ENCODE peak calls at places on chromosomes 3 and 15, in ten cellular contexts. E is amniotic epithelial cell; L is stomach; C is OCI-LY7; O is RWPE1; J is mucosa of descending colon; M is dermis microvascular lymphatic vessel endothelial cell; W is brain pericyte; K is stimulated activated CD4-positive, alpha-beta T cell treated with anti-CD3 and anti-CD28 coated beads, TNF-alpha, amount 100 ng/mL, for 24 hours; P is NCI-H1436 treated with DMSO at 0.1 percent for 48 hours. X is an unnamed sample.

GRCh38 chr3:103127737-103128136 is 692.9 kb downstream of the ZPLD1 start:
- DNase-seq in E (peak; percentile 69), L (no peak), C (no peak), O (no peak), J (no peak), M (no peak), W (no peak), K (no peak), P (no peak), X (no peak)

GRCh38 chr15:38129531-38130199 is 123.0 kb upstream of the SPRED1 start:
- DNase-seq in E (peak; percentile 100), L (peak; percentile 43), C (peak; percentile 66), O (peak; percentile 81), J (peak; percentile 35), M (peak; percentile 6), W (peak; percentile 76), K (no peak), P (no peak), X (peak; percentile 88)

GRCh38 chr3:18425641-18426403 is 683 bp upstream of the SATB1 start:
- DNase-seq in E (no peak), L (peak; percentile 52), C (peak; percentile 55), O (no peak), J (peak; percentile 82), M (no peak), W (no peak), K (no peak), P (no peak), X (no peak)

GRCh38 chr3:194687638-194688206 is 2.0 kb downstream of the FAM43A start:
- DNase-seq in E (peak; percentile 33), L (peak; percentile 79), C (peak; percentile 87), O (no peak), J (peak; percentile 85), M (no peak), W (no peak), K (peak; percentile 47), P (peak; percentile 35), X (peak; percentile 95)

GRCh38 chr3:155497930-155498647 is 204.6 kb upstream of the STRIT1 start:
- DNase-seq in E (peak; percentile 47), L (no peak), C (no peak), O (peak; percentile 33), J (no peak), M (no peak), W (peak; percentile 65), K (no peak), P (no peak), X (no peak)

GRCh38 chr3:31456373-31456772 is 76.4 kb upstream of the STT3B start:
- DNase-seq in E (no peak), L (no peak), C (no peak), O (no peak), J (no peak), M (no peak), W (no peak), K (no peak), P (no peak), X (no peak)

GRCh38 chr15:84572231-84572630 is 28.6 kb upstream of the ZSCAN2 start:
- DNase-seq in E (peak; percentile 29), L (no peak), C (no peak), O (no peak), J (no peak), M (no peak), W (no peak), K (no peak), P (no peak), X (no peak)

GRCh38 chr15:92902020-92902419 is 1.9 kb downstream of the CHD2 start:
- DNase-seq in E (peak; percentile 69), L (no peak), C (no peak), O (no peak), J (no peak), M (no peak), W (no peak), K (no peak), P (no peak), X (no peak)

GRCh38 chr15:90414408-90415028 is 26.5 kb downstream of the IQGAP1 start:
- DNase-seq in E (peak; percentile 79), L (no peak), C (no peak), O (peak; percentile 55), J (no peak), M (no peak), W (no peak), K (no peak), P (no peak), X (no peak)

GRCh38 chr3:148943531-148944200 is 47.7 kb upstream of the GYG1 start:
- DNase-seq in E (peak; percentile 80), L (no peak), C (peak; percentile 77), O (peak; percentile 91), J (no peak), M (peak; percentile 72), W (peak; percentile 56), K (no peak), P (no peak), X (peak; percentile 86)

GRCh38 chr3:17639765-17640164 is 102.7 kb downstream of the TBC1D5 start:
- DNase-seq in E (peak; percentile 91), L (no peak), C (no peak), O (peak; percentile 36), J (no peak), M (no peak), W (no peak), K (no peak), P (no peak), X (no peak)

GRCh38 chr3:173066044-173066679 is 74.9 kb downstream of the SPATA16 start:
- DNase-seq in E (peak; percentile 31), L (no peak), C (no peak), O (no peak), J (no peak), M (no peak), W (no peak), K (no peak), P (no peak), X (no peak)

GRCh38 chr3:191141728-191142127 is 57.3 kb upstream of the OSTN start:
- DNase-seq in E (peak; percentile 48), L (no peak), C (no peak), O (peak; percentile 73), J (no peak), M (no peak), W (peak; percentile 41), K (no peak), P (no peak), X (no peak)

GRCh38 chr3:196694202-196694638 is 17.8 kb downstream of the CEP19 start:
- DNase-seq in E (peak; percentile 26), L (no peak), C (peak; percentile 39), O (peak; percentile 26), J (no peak), M (no peak), W (no peak), K (no peak), P (no peak), X (no peak)

GRCh38 chr3:130892759-130893239 is 1.1 kb upstream of the ATP2C1 start:
- DNase-seq in E (peak; percentile 74), L (peak; percentile 74), C (peak; percentile 86), O (peak; percentile 74), J (no peak), M (peak; percentile 71), W (peak; percentile 50), K (peak; percentile 58), P (peak; percentile 74), X (peak; percentile 92)

GRCh38 chr15:99100245-99101173 is 4.4 kb upstream of the SYNM start:
- DNase-seq in E (peak; percentile 63), L (peak; percentile 82), C (no peak), O (peak; percentile 77), J (peak; percentile 84), M (no peak), W (no peak), K (no peak), P (no peak), X (no peak)

GRCh38 chr3:149744151-149744550 is 8.1 kb downstream of the COMMD2 start:
- DNase-seq in E (no peak), L (no peak), C (no peak), O (no peak), J (no peak), M (no peak), W (no peak), K (no peak), P (no peak), X (peak; percentile 31)

GRCh38 chr3:127639173-127640030 is 10.4 kb downstream of the PODXL2 start:
- DNase-seq in E (peak; percentile 43), L (no peak), C (no peak), O (peak; percentile 41), J (no peak), M (no peak), W (no peak), K (no peak), P (no peak), X (no peak)

GRCh38 chr3:131282379-131282778 is 99.2 kb upstream of the NUDT16 start:
- DNase-seq in E (no peak), L (no peak), C (no peak), O (no peak), J (no peak), M (no peak), W (no peak), K (no peak), P (no peak), X (no peak)

GRCh38 chr3:172175254-172175599 is 135.8 kb downstream of the FNDC3B start:
- DNase-seq in E (no peak), L (no peak), C (no peak), O (no peak), J (no peak), M (no peak), W (no peak), K (no peak), P (no peak), X (no peak)

GRCh38 chr3:52072020-52072419 is 15.6 kb upstream of the DUSP7 start:
- DNase-seq in E (no peak), L (no peak), C (no peak), O (no peak), J (no peak), M (no peak), W (no peak), K (no peak), P (no peak), X (no peak)

GRCh38 chr3:107881517-107881916 is 209.3 kb downstream of the CD47 start:
- DNase-seq in E (no peak), L (no peak), C (no peak), O (no peak), J (no peak), M (no peak), W (no peak), K (no peak), P (no peak), X (no peak)

GRCh38 chr3:127525373-127525772 is 65.2 kb downstream of the TPRA1 start:
- DNase-seq in E (peak; percentile 71), L (no peak), C (no peak), O (peak; percentile 94), J (no peak), M (no peak), W (no peak), K (no peak), P (no peak), X (peak; percentile 35)

GRCh38 chr3:98717584-98717983 is 45.6 kb upstream of the ST3GAL6 start:
- DNase-seq in E (no peak), L (no peak), C (no peak), O (no peak), J (no peak), M (no peak), W (no peak), K (no peak), P (no peak), X (no peak)

GRCh38 chr3:172592898-172593669 is 69.9 kb upstream of the TNFSF10 start:
- DNase-seq in E (no peak), L (no peak), C (no peak), O (no peak), J (no peak), M (no peak), W (no peak), K (no peak), P (no peak), X (no peak)

GRCh38 chr3:172283848-172284357 is 164.4 kb downstream of the GHSR start:
- DNase-seq in E (no peak), L (no peak), C (no peak), O (no peak), J (no peak), M (no peak), W (no peak), K (no peak), P (no peak), X (no peak)

GRCh38 chr15:92097473-92098178 is 244.1 kb downstream of the SLCO3A1 start:
- DNase-seq in E (peak; percentile 18), L (peak; percentile 50), C (peak; percentile 44), O (peak; percentile 65), J (peak; percentile 54), M (peak; percentile 25), W (no peak), K (peak; percentile 21), P (no peak), X (peak; percentile 85)

GRCh38 chr15:77646104-77646694 is 13.5 kb upstream of the LINGO1 start:
- DNase-seq in E (no peak), L (no peak), C (no peak), O (no peak), J (peak; percentile 62), M (no peak), W (no peak), K (no peak), P (no peak), X (no peak)